ENCODE peak calls at places on chromosome 11, in eight cellular contexts. W is body of pancreas, U is A673, Z is A549, I is heart left ventricle, C is lower lobe of right lung, B is astrocyte of the cerebellum, X is left ventricle myocardium inferior. K is an unnamed sample.

GRCh38 chr11:119780264-119780953 is 51.4 kb upstream of the NECTIN1 start:
- DNase-seq in W (no peak), U (no peak), Z (no peak), I (peak; percentile 67), C (peak; percentile 17), B (no peak), X (no peak), K (no peak)

GRCh38 chr11:66316849-66317251 is at the start of gene CD248:
- DNase-seq in W (no peak), U (peak; percentile 92), Z (no peak), I (peak; percentile 93), C (no peak), B (no peak), X (peak; percentile 87), K (no peak)

GRCh38 chr11:61087426-61088119 is 14.7 kb upstream of the CD5 start:
- DNase-seq in W (no peak), U (no peak), Z (no peak), I (no peak), C (no peak), B (no peak), X (no peak), K (no peak)

GRCh38 chr11:6437423-6437822 is 3.4 kb downstream of the HPX start:
- DNase-seq in W (no peak), U (no peak), Z (no peak), I (no peak), C (no peak), B (no peak), X (no peak), K (no peak)

GRCh38 chr11:70090989-70091388 is 12.9 kb downstream of the ANO1 start:
- DNase-seq in W (no peak), U (peak; percentile 71), Z (no peak), I (peak; percentile 86), C (peak; percentile 53), B (no peak), X (peak; percentile 69), K (no peak)

GRCh38 chr11:57638811-57639320 is 10.8 kb downstream of the YPEL4 start:
- DNase-seq in W (no peak), U (peak; percentile 29), Z (no peak), I (no peak), C (no peak), B (no peak), X (no peak), K (no peak)

GRCh38 chr11:12531681-12532080 is 142.5 kb upstream of the TEAD1 start:
- DNase-seq in W (no peak), U (no peak), Z (no peak), I (no peak), C (no peak), B (no peak), X (no peak), K (no peak)

GRCh38 chr11:133810179-133810550 is 35.1 kb downstream of the SPATA19 start:
- DNase-seq in W (no peak), U (no peak), Z (no peak), I (no peak), C (no peak), B (no peak), X (no peak), K (no peak)

GRCh38 chr11:124740277-124740882 is 638 bp downstream of the NRGN start:
- DNase-seq in W (peak; percentile 22), U (peak; percentile 70), Z (peak; percentile 46), I (peak; percentile 49), C (peak; percentile 77), B (no peak), X (peak; percentile 40), K (no peak)

DNA sequence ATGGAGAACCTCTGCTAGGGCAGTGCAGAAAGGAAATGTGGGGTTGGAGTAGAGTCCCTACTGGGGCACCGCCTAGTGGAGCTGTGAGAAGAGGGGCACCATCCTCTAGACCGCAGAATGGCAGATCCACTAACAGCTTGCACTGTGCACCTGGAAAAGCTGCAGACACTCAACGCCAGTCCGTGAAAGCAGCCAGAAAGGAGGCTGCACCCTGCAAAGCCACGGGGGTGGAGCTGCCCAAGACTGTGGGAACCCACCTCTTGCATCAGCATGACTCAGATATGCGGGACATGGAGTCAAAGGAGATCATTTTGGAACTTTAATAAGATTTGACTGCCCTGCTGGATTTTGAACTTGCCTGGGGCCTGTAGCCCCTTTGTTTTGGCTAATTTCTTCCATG is 8.7 kb downstream of the TSKU start:
- DNase-seq in W (peak; percentile 52), U (peak; percentile 43), Z (no peak), I (no peak), C (no peak), B (no peak), X (no peak), K (no peak)
- H3K4me3 ChIP-seq in W (no peak overlapping the region), U (no peak overlapping the region), Z (peak overlapping the region; percentile 71), I (no peak overlapping the region), C (no peak overlapping the region), B (no peak overlapping the region), X (no peak overlapping the region), K (no peak overlapping the region)

GRCh38 chr11:104918113-104918824 is 20.0 kb upstream of the CASP12 start:
- DNase-seq in W (no peak), U (peak; percentile 3), Z (no peak), I (no peak), C (no peak), B (peak; percentile 77), X (no peak), K (no peak)
- H3K4me3 ChIP-seq in W (no peak overlapping the region), U (peak overlapping the region; percentile 33), Z (peak overlapping the region; percentile 23), I (peak overlapping the region; percentile 60), C (peak overlapping the region; percentile 50), B (peak overlapping the region; percentile 20), X (peak overlapping the region; percentile 59), K (no peak overlapping the region)

GRCh38 chr11:697811-698311 is 2.2 kb downstream of the TMEM80 start:
- DNase-seq in W (no peak), U (no peak), Z (no peak), I (no peak), C (no peak), B (no peak), X (no peak), K (no peak)

GRCh38 chr11:698493-699115 is 3.0 kb downstream of the TMEM80 start:
- DNase-seq in W (no peak), U (no peak), Z (no peak), I (no peak), C (no peak), B (no peak), X (no peak), K (no peak)

GRCh38 chr11:695606-696381 is at the start of gene TMEM80:
- DNase-seq in W (peak; percentile 99), U (peak; percentile 99), Z (peak; percentile 54), I (peak; percentile 100), C (peak; percentile 99), B (peak; percentile 95), X (peak; percentile 99), K (peak; percentile 93)

GRCh38 chr11:695332-695605 is 247 bp upstream of the DEAF1 start:
- DNase-seq in W (no peak), U (no peak), Z (no peak), I (no peak), C (no peak), B (no peak), X (no peak), K (no peak)

GRCh38 chr11:697028-697491 is 1.4 kb downstream of the TMEM80 start:
- DNase-seq in W (peak; percentile 43), U (no peak), Z (no peak), I (no peak), C (peak; percentile 52), B (peak; percentile 75), X (no peak), K (no peak)
- H3K4me3 ChIP-seq in W (no peak overlapping the region), U (no peak overlapping the region), Z (peak overlapping the region; percentile 81), I (peak overlapping the region; percentile 99), C (peak overlapping the region; percentile 81), B (no peak overlapping the region), X (peak overlapping the region; percentile 89), K (peak overlapping the region; percentile 92)

GRCh38 chr11:111913997-111914396 is 1.5 kb downstream of the HSPB2 start:
- DNase-seq in W (peak; percentile 58), U (peak; percentile 68), Z (no peak), I (peak; percentile 75), C (no peak), B (no peak), X (no peak), K (peak; percentile 23)

GRCh38 chr11:111911563-111912401 is at the start of gene CRYAB:
- DNase-seq in W (peak; percentile 76), U (no peak), Z (no peak), I (peak; percentile 95), C (peak; percentile 78), B (peak; percentile 27), X (peak; percentile 89), K (no peak)

GRCh38 chr11:111910637-111911562 is 670 bp downstream of the CRYAB start:
- DNase-seq in W (no peak), U (no peak), Z (no peak), I (peak; percentile 52), C (no peak), B (no peak), X (peak; percentile 28), K (no peak)

GRCh38 chr11:111912535-111912934 is at the start of gene HSPB2:
- DNase-seq in W (no peak), U (no peak), Z (no peak), I (peak; percentile 75), C (no peak), B (no peak), X (peak; percentile 55), K (no peak)

GRCh38 chr11:111913031-111913861 is 712 bp downstream of the HSPB2 start:
- DNase-seq in W (no peak), U (no peak), Z (no peak), I (peak; percentile 64), C (no peak), B (no peak), X (no peak), K (no peak)
- H3K4me3 ChIP-seq in W (no peak overlapping the region), U (no peak overlapping the region), Z (no peak overlapping the region), I (peak overlapping the region; percentile 80), C (peak overlapping the region; percentile 59), B (no peak overlapping the region), X (peak overlapping the region; percentile 77), K (no peak overlapping the region)

DNA sequence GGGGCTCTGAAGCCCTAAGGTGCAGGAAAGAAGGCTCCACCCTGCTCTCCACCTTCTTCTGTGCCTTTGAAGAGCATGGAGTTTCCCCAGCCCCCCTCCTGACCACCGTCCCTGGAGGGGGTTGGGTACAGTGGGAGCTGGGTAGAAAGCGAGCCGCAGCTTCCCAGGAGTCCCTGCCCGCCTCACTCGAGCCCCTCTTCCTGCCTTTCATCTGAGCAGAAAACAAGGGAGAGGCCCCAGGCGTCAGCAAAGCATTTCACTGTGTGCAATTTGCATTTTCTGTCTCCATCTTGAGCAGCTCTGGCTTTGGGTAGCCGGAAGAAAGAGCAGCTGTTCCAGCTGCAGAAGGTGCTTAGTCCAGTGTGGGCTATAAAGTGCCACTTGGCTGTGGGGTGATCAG is 229.7 kb downstream of the CEP164 start:
- DNase-seq in W (no peak), U (no peak), Z (no peak), I (no peak), C (no peak), B (no peak), X (no peak), K (no peak)
- H3K4me3 ChIP-seq in W (no peak overlapping the region), U (no peak overlapping the region), Z (no peak overlapping the region), I (no peak overlapping the region), C (no peak overlapping the region), B (no peak overlapping the region), X (no peak overlapping the region), K (no peak overlapping the region)